ENCODE peak calls at places on chromosome 18, in nine cellular contexts. One of them, this sample, is unnamed.

GRCh38 chr18:49728542-49728941 is 84.8 kb downstream of the ACAA2 start:
- DNase-seq in AG04450: no peak
- DNase-seq in fibroblast of lung: peak; percentile 60
- DNase-seq in CD14-positive monocyte: no peak
- DNase-seq in nephron progenitor cell: peak; percentile 53
- DNase-seq in OCI-LY7: peak; percentile 14
- DNase-seq in fibroblast of mammary gland: peak; percentile 69
- DNase-seq in Calu3: peak; percentile 70
- DNase-seq in left ventricle myocardium inferior: no peak
- DNase-seq in this sample: no peak

GRCh38 chr18:48326901-48327675 is 82.1 kb downstream of the ZBTB7C start:
- DNase-seq in CD14-positive monocyte: no peak
- DNase-seq in AG04450: no peak
- DNase-seq in Calu3: no peak
- DNase-seq in left ventricle myocardium inferior: no peak
- DNase-seq in fibroblast of mammary gland: peak; percentile 73
- DNase-seq in nephron progenitor cell: no peak
- DNase-seq in OCI-LY7: no peak
- DNase-seq in fibroblast of lung: peak; percentile 46
- DNase-seq in this sample: no peak

GRCh38 chr18:78659748-78660147 is 319.9 kb upstream of the SALL3 start:
- DNase-seq in fibroblast of lung: no peak
- DNase-seq in nephron progenitor cell: peak; percentile 61
- DNase-seq in Calu3: no peak
- DNase-seq in AG04450: no peak
- DNase-seq in CD14-positive monocyte: no peak
- DNase-seq in fibroblast of mammary gland: no peak
- DNase-seq in OCI-LY7: no peak
- DNase-seq in left ventricle myocardium inferior: no peak
- DNase-seq in this sample: peak; percentile 85

GRCh38 chr18:79477711-79478483 is 82.2 kb downstream of the NFATC1 start:
- DNase-seq in CD14-positive monocyte: peak; percentile 36
- DNase-seq in OCI-LY7: no peak
- DNase-seq in fibroblast of lung: no peak
- DNase-seq in Calu3: no peak
- DNase-seq in AG04450: no peak
- DNase-seq in left ventricle myocardium inferior: peak; percentile 6
- DNase-seq in fibroblast of mammary gland: no peak
- DNase-seq in nephron progenitor cell: no peak
- DNase-seq in this sample: peak; percentile 77

GRCh38 chr18:78678318-78678695 is 301.3 kb upstream of the SALL3 start:
- DNase-seq in OCI-LY7: no peak
- DNase-seq in CD14-positive monocyte: no peak
- DNase-seq in fibroblast of lung: no peak
- DNase-seq in fibroblast of mammary gland: no peak
- DNase-seq in Calu3: no peak
- DNase-seq in nephron progenitor cell: no peak
- DNase-seq in left ventricle myocardium inferior: no peak
- DNase-seq in AG04450: no peak
- DNase-seq in this sample: no peak

GRCh38 chr18:13500227-13500865 is 226.0 kb downstream of the FAM210A start:
- DNase-seq in fibroblast of lung: peak; percentile 56
- DNase-seq in fibroblast of mammary gland: peak; percentile 48
- DNase-seq in nephron progenitor cell: peak; percentile 27
- DNase-seq in AG04450: no peak
- DNase-seq in left ventricle myocardium inferior: peak; percentile 59
- DNase-seq in CD14-positive monocyte: no peak
- DNase-seq in OCI-LY7: no peak
- DNase-seq in Calu3: no peak
- DNase-seq in this sample: no peak

GRCh38 chr18:32298289-32298688 is 108.5 kb downstream of the MEP1B start:
- DNase-seq in left ventricle myocardium inferior: no peak
- DNase-seq in AG04450: no peak
- DNase-seq in CD14-positive monocyte: no peak
- DNase-seq in Calu3: no peak
- DNase-seq in fibroblast of mammary gland: peak; percentile 63
- DNase-seq in nephron progenitor cell: no peak
- DNase-seq in fibroblast of lung: peak; percentile 11
- DNase-seq in OCI-LY7: no peak
- DNase-seq in this sample: no peak

GRCh38 chr18:4017479-4017878 is 437.6 kb downstream of the DLGAP1 start:
- DNase-seq in AG04450: no peak
- DNase-seq in OCI-LY7: peak; percentile 69
- DNase-seq in CD14-positive monocyte: no peak
- DNase-seq in fibroblast of lung: peak; percentile 14
- DNase-seq in Calu3: peak; percentile 53
- DNase-seq in fibroblast of mammary gland: peak; percentile 24
- DNase-seq in left ventricle myocardium inferior: no peak
- DNase-seq in nephron progenitor cell: no peak
- DNase-seq in this sample: no peak

GRCh38 chr18:3447035-3447894 is 2.7 kb upstream of the TGIF1 start:
- DNase-seq in AG04450: no peak
- DNase-seq in nephron progenitor cell: peak; percentile 42
- DNase-seq in CD14-positive monocyte: no peak
- DNase-seq in fibroblast of lung: peak; percentile 79
- DNase-seq in OCI-LY7: no peak
- DNase-seq in left ventricle myocardium inferior: peak; percentile 27
- DNase-seq in Calu3: peak; percentile 43
- DNase-seq in fibroblast of mammary gland: peak; percentile 66
- DNase-seq in this sample: no peak

GRCh38 chr18:63775166-63775730 is at the start of gene SERPINB7:
- DNase-seq in nephron progenitor cell: no peak
- DNase-seq in fibroblast of lung: peak; percentile 36
- DNase-seq in fibroblast of mammary gland: peak; percentile 93
- DNase-seq in AG04450: peak; percentile 71
- DNase-seq in Calu3: no peak
- DNase-seq in CD14-positive monocyte: no peak
- DNase-seq in left ventricle myocardium inferior: no peak
- DNase-seq in OCI-LY7: no peak
- DNase-seq in this sample: no peak

GRCh38 chr18:48569139-48569914 is 30.5 kb downstream of the CTIF start:
- DNase-seq in left ventricle myocardium inferior: no peak
- DNase-seq in Calu3: no peak
- DNase-seq in fibroblast of mammary gland: no peak
- DNase-seq in AG04450: no peak
- DNase-seq in fibroblast of lung: no peak
- DNase-seq in CD14-positive monocyte: no peak
- DNase-seq in OCI-LY7: no peak
- DNase-seq in nephron progenitor cell: no peak
- DNase-seq in this sample: no peak

GRCh38 chr18:23593720-23594119 is 7.4 kb upstream of the NPC1 start:
- DNase-seq in fibroblast of lung: peak; percentile 56
- DNase-seq in nephron progenitor cell: no peak
- DNase-seq in fibroblast of mammary gland: peak; percentile 98
- DNase-seq in Calu3: no peak
- DNase-seq in OCI-LY7: no peak
- DNase-seq in AG04450: peak; percentile 21
- DNase-seq in CD14-positive monocyte: peak; percentile 73
- DNase-seq in left ventricle myocardium inferior: no peak
- DNase-seq in this sample: no peak

GRCh38 chr18:43587538-43588153 is 310.4 kb upstream of the SYT4 start:
- DNase-seq in Calu3: peak; percentile 7
- DNase-seq in left ventricle myocardium inferior: no peak
- DNase-seq in AG04450: no peak
- DNase-seq in OCI-LY7: peak; percentile 3
- DNase-seq in nephron progenitor cell: no peak
- DNase-seq in CD14-positive monocyte: no peak
- DNase-seq in fibroblast of mammary gland: peak; percentile 46
- DNase-seq in fibroblast of lung: peak; percentile 64
- DNase-seq in this sample: no peak

GRCh38 chr18:33022370-33022769 is 249.5 kb upstream of the KLHL14 start:
- DNase-seq in nephron progenitor cell: no peak
- DNase-seq in AG04450: no peak
- DNase-seq in Calu3: no peak
- DNase-seq in fibroblast of mammary gland: no peak
- DNase-seq in fibroblast of lung: no peak
- DNase-seq in CD14-positive monocyte: no peak
- DNase-seq in OCI-LY7: no peak
- DNase-seq in left ventricle myocardium inferior: no peak
- DNase-seq in this sample: no peak

GRCh38 chr18:3119401-3120323 is 100.1 kb downstream of the MYOM1 start:
- DNase-seq in Calu3: no peak
- DNase-seq in AG04450: no peak
- DNase-seq in fibroblast of lung: peak; percentile 16
- DNase-seq in left ventricle myocardium inferior: no peak
- DNase-seq in CD14-positive monocyte: no peak
- DNase-seq in OCI-LY7: no peak
- DNase-seq in nephron progenitor cell: no peak
- DNase-seq in fibroblast of mammary gland: peak; percentile 13
- DNase-seq in this sample: no peak

GRCh38 chr18:79779021-79779699 is 18.6 kb upstream of the KCNG2 start:
- DNase-seq in nephron progenitor cell: no peak
- DNase-seq in fibroblast of mammary gland: no peak
- DNase-seq in OCI-LY7: no peak
- DNase-seq in Calu3: no peak
- DNase-seq in fibroblast of lung: no peak
- DNase-seq in AG04450: no peak
- DNase-seq in CD14-positive monocyte: no peak
- DNase-seq in left ventricle myocardium inferior: no peak
- DNase-seq in this sample: no peak

DNA sequence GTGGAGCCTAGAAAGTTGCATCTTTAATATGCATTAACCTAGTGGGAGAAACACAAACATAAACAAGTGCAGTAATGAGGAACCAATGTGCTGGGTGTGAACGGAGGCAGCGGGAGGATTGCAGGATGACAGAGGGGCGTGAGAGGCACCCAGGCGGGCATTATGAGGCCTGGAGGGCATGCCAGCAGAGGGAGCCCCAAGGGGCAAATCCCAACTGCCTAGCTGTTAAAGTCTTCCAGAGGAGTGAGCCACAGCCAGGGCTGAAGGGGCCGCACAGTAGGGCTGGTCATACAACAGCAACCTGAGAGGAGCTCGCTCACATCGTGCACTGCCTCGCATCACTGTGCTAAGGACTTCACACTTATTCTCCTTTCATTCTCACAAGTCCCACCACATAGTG is 13.3 kb upstream of the PRELID3A start:
- DNase-seq in fibroblast of lung: no peak
- DNase-seq in fibroblast of mammary gland: no peak
- DNase-seq in OCI-LY7: peak; percentile 39
- DNase-seq in AG04450: no peak
- DNase-seq in nephron progenitor cell: no peak
- DNase-seq in CD14-positive monocyte: no peak
- DNase-seq in Calu3: peak; percentile 58
- DNase-seq in left ventricle myocardium inferior: no peak
- DNase-seq in this sample: no peak
- TF ChIP-seq CTCF in fibroblast of lung: peak; percentile 15
- TF ChIP-seq CTCF in fibroblast of mammary gland: peak; percentile 36
- TF ChIP-seq CTCF in OCI-LY7: peak; percentile 75
- TF ChIP-seq CTCF in AG04450: peak; percentile 45
- TF ChIP-seq CTCF in nephron progenitor cell: no peak
- TF ChIP-seq CTCF in CD14-positive monocyte: peak; percentile 19
- TF ChIP-seq CTCF in Calu3: peak; percentile 57
- TF ChIP-seq CTCF in left ventricle myocardium inferior: peak; percentile 38
- TF ChIP-seq CTCF in this sample: peak; percentile 68

GRCh38 chr18:26386002-26386401 is 159.8 kb downstream of the TAF4B start:
- DNase-seq in AG04450: no peak
- DNase-seq in fibroblast of lung: peak; percentile 91
- DNase-seq in OCI-LY7: no peak
- DNase-seq in nephron progenitor cell: no peak
- DNase-seq in CD14-positive monocyte: no peak
- DNase-seq in fibroblast of mammary gland: peak; percentile 87
- DNase-seq in Calu3: peak; percentile 56
- DNase-seq in left ventricle myocardium inferior: no peak
- DNase-seq in this sample: no peak
- TF ChIP-seq CTCF in AG04450: no peak
- TF ChIP-seq CTCF in fibroblast of lung: no peak
- TF ChIP-seq CTCF in OCI-LY7: no peak
- TF ChIP-seq CTCF in nephron progenitor cell: no peak
- TF ChIP-seq CTCF in CD14-positive monocyte: no peak
- TF ChIP-seq CTCF in fibroblast of mammary gland: no peak
- TF ChIP-seq CTCF in Calu3: no peak
- TF ChIP-seq CTCF in left ventricle myocardium inferior: no peak
- TF ChIP-seq CTCF in this sample: no peak

GRCh38 chr18:58194028-58194427 is 150.0 kb downstream of the NEDD4L start:
- DNase-seq in Calu3: no peak
- DNase-seq in fibroblast of lung: no peak
- DNase-seq in left ventricle myocardium inferior: no peak
- DNase-seq in nephron progenitor cell: peak; percentile 30
- DNase-seq in fibroblast of mammary gland: no peak
- DNase-seq in OCI-LY7: no peak
- DNase-seq in CD14-positive monocyte: no peak
- DNase-seq in AG04450: no peak
- DNase-seq in this sample: no peak
- TF ChIP-seq CTCF in Calu3: no peak
- TF ChIP-seq CTCF in fibroblast of lung: no peak
- TF ChIP-seq CTCF in left ventricle myocardium inferior: peak; percentile 48
- TF ChIP-seq CTCF in nephron progenitor cell: peak; percentile 41
- TF ChIP-seq CTCF in fibroblast of mammary gland: peak; percentile 23
- TF ChIP-seq CTCF in OCI-LY7: no peak
- TF ChIP-seq CTCF in CD14-positive monocyte: no peak
- TF ChIP-seq CTCF in AG04450: peak; percentile 19
- TF ChIP-seq CTCF in this sample: peak; percentile 45

GRCh38 chr18:2087877-2088673 is 483.2 kb downstream of the METTL4 start:
- DNase-seq in CD14-positive monocyte: no peak
- DNase-seq in Calu3: no peak
- DNase-seq in left ventricle myocardium inferior: peak; percentile 69
- DNase-seq in nephron progenitor cell: no peak
- DNase-seq in fibroblast of mammary gland: no peak
- DNase-seq in AG04450: no peak
- DNase-seq in OCI-LY7: no peak
- DNase-seq in fibroblast of lung: no peak
- DNase-seq in this sample: no peak

GRCh38 chr18:2083691-2084090 is 487.6 kb downstream of the METTL4 start:
- DNase-seq in AG04450: no peak
- DNase-seq in CD14-positive monocyte: no peak
- DNase-seq in fibroblast of lung: no peak
- DNase-seq in Calu3: peak; percentile 21
- DNase-seq in nephron progenitor cell: no peak
- DNase-seq in fibroblast of mammary gland: no peak
- DNase-seq in OCI-LY7: peak; percentile 15
- DNase-seq in left ventricle myocardium inferior: no peak
- DNase-seq in this sample: no peak

GRCh38 chr18:2086439-2086838 is 484.9 kb downstream of the METTL4 start:
- DNase-seq in AG04450: no peak
- DNase-seq in fibroblast of mammary gland: no peak
- DNase-seq in OCI-LY7: no peak
- DNase-seq in Calu3: no peak
- DNase-seq in CD14-positive monocyte: no peak
- DNase-seq in fibroblast of lung: no peak
- DNase-seq in nephron progenitor cell: no peak
- DNase-seq in left ventricle myocardium inferior: no peak
- DNase-seq in this sample: no peak

GRCh38 chr18:2082676-2083075 is 488.6 kb downstream of the METTL4 start:
- DNase-seq in OCI-LY7: no peak
- DNase-seq in fibroblast of lung: no peak
- DNase-seq in fibroblast of mammary gland: no peak
- DNase-seq in nephron progenitor cell: no peak
- DNase-seq in left ventricle myocardium inferior: no peak
- DNase-seq in AG04450: no peak
- DNase-seq in Calu3: no peak
- DNase-seq in CD14-positive monocyte: no peak
- DNase-seq in this sample: no peak
- TF ChIP-seq CTCF in OCI-LY7: no peak
- TF ChIP-seq CTCF in fibroblast of lung: no peak
- TF ChIP-seq CTCF in fibroblast of mammary gland: no peak
- TF ChIP-seq CTCF in nephron progenitor cell: no peak
- TF ChIP-seq CTCF in left ventricle myocardium inferior: no peak
- TF ChIP-seq CTCF in AG04450: no peak
- TF ChIP-seq CTCF in Calu3: no peak
- TF ChIP-seq CTCF in CD14-positive monocyte: no peak
- TF ChIP-seq CTCF in this sample: no peak

GRCh38 chr18:30970201-30970816 is 72.2 kb downstream of the DSC3 start:
- DNase-seq in OCI-LY7: peak; percentile 9
- DNase-seq in CD14-positive monocyte: no peak
- DNase-seq in nephron progenitor cell: no peak
- DNase-seq in Calu3: peak; percentile 35
- DNase-seq in fibroblast of lung: peak; percentile 8
- DNase-seq in AG04450: no peak
- DNase-seq in fibroblast of mammary gland: peak; percentile 17
- DNase-seq in left ventricle myocardium inferior: no peak
- DNase-seq in this sample: no peak
- TF ChIP-seq CTCF in OCI-LY7: peak; percentile 67
- TF ChIP-seq CTCF in CD14-positive monocyte: peak; percentile 17
- TF ChIP-seq CTCF in nephron progenitor cell: no peak
- TF ChIP-seq CTCF in Calu3: peak; percentile 59
- TF ChIP-seq CTCF in fibroblast of lung: no peak
- TF ChIP-seq CTCF in AG04450: no peak
- TF ChIP-seq CTCF in fibroblast of mammary gland: no peak
- TF ChIP-seq CTCF in left ventricle myocardium inferior: peak; percentile 54
- TF ChIP-seq CTCF in this sample: peak; percentile 81

This sample was measured in chondrocyte.